ENCODE peak calls at places on chromosomes 16 and 17, in nine cellular contexts. H is T1000; Y is HEK293T; G is NCI-H2081 treated with DMSO at 0.1 percent for 48 hours; D is activated effector memory CD4-positive, alpha-beta T cell treated with Interleukin-2 at 50 U/mL for 16 hours; A is cardiac fibroblast; F is spleen; K is renal cortical epithelial cell; B is activated T-cell treated with anti-CD3 and anti-CD28 coated beads for 24 hours. P is an unnamed sample.

GRCh38 chr17:3690094-3690715 is 5.8 kb downstream of the P2RX5 start:
- DNase-seq in F (no peak), H (no peak), A (no peak), Y (no peak), G (no peak), K (no peak), B (no peak), D (no peak), P (no peak)

GRCh38 chr17:50953831-50954601 is 87.9 kb upstream of the TOB1 start:
- DNase-seq in B (no peak), Y (peak), K (peak), G (peak), A (peak), F (no peak), H (no peak), D (no peak), P (no peak)

GRCh38 chr16:31063495-31063842 is 10.6 kb downstream of the ZNF668 start:
- DNase-seq in B (no peak), K (no peak), F (no peak), D (no peak), Y (no peak), H (no peak), G (no peak), A (no peak), P (no peak)

GRCh38 chr16:20879175-20880053 is 20.7 kb downstream of the DCUN1D3 start:
- DNase-seq in H (no peak), D (no peak), Y (no peak), G (no peak), F (no peak), B (no peak), K (peak), A (peak), P (no peak)

GRCh38 chr16:87931504-87931903 is 4.8 kb downstream of the CA5A start:
- DNase-seq in Y (no peak), A (peak), F (no peak), D (no peak), B (no peak), H (no peak), K (no peak), G (no peak), P (no peak)

GRCh38 chr17:49146620-49147306 is 14.2 kb downstream of the B4GALNT2 start:
- DNase-seq in Y (no peak), A (peak), G (no peak), B (no peak), K (peak), F (no peak), D (no peak), H (peak), P (peak)

GRCh38 chr17:28086519-28086918 is 44.0 kb downstream of the NLK start:
- DNase-seq in H (no peak), B (no peak), A (peak), Y (no peak), K (peak), D (no peak), G (no peak), F (no peak), P (no peak)

GRCh38 chr17:38702900-38703741 is 2.0 kb upstream of the MLLT6 start:
- DNase-seq in D (peak), B (peak), H (no peak), F (peak), Y (no peak), G (no peak), A (no peak), K (no peak), P (no peak)

GRCh38 chr16:29804455-29805231 is 1.7 kb upstream of the MAZ start:
- DNase-seq in B (no peak), A (peak), F (peak), G (no peak), Y (no peak), K (peak), D (no peak), H (no peak), P (no peak)

GRCh38 chr16:54446639-54447038 is 160.1 kb upstream of the IRX3 start:
- DNase-seq in Y (no peak), F (no peak), A (peak), D (no peak), K (peak), G (no peak), H (no peak), B (no peak), P (peak)

GRCh38 chr17:6098050-6098449 is 27.9 kb downstream of the WSCD1 start:
- DNase-seq in D (no peak), K (no peak), B (no peak), A (no peak), Y (no peak), F (peak), G (no peak), H (no peak), P (no peak)

GRCh38 chr17:9886141-9886930 is 18.7 kb downstream of the RCVRN start:
- DNase-seq in G (no peak), A (no peak), K (no peak), H (no peak), Y (no peak), D (no peak), F (no peak), B (no peak), P (no peak)

GRCh38 chr17:82911822-82912221 is 72.0 kb upstream of the ZNF750 start:
- DNase-seq in F (no peak), G (no peak), D (no peak), H (no peak), A (no peak), K (no peak), B (no peak), Y (no peak), P (no peak)

GRCh38 chr16:47970291-47970931 is 185.4 kb downstream of the ABCC12 start:
- DNase-seq in Y (peak), K (peak), F (no peak), G (no peak), D (no peak), A (peak), H (no peak), B (no peak), P (peak)

GRCh38 chr17:45197555-45198334 is 23.9 kb upstream of the FMNL1 start:
- DNase-seq in F (peak), D (peak), B (peak), G (peak), A (peak), H (peak), K (peak), Y (peak), P (peak)

P was measured in NCI-H460.